ENCODE peak calls at places on chromosome 11, in ten cellular contexts. W is right cardiac atrium; Q is tibial nerve; O is H9; J is pancreas; C is left ventricle myocardium inferior; A is lung; L is CD4-positive, CD25-positive, alpha-beta regulatory T cell; K is psoas muscle; D is HL-60. F is an unnamed sample.

GRCh38 chr11:1227551-1228182 is 4.8 kb downstream of the MUC5B start:
- DNase-seq in W (peak; percentile 37), Q (no peak), O (peak; percentile 20), J (peak; percentile 56), C (no peak), A (no peak), L (no peak), K (peak; percentile 44), D (no peak), F (no peak)

GRCh38 chr11:106031210-106031845 is 9.3 kb upstream of the MSANTD4 start:
- DNase-seq in W (no peak), Q (no peak), O (no peak), J (no peak), C (no peak), A (no peak), L (no peak), K (no peak), D (no peak), F (no peak)

GRCh38 chr11:74057251-74058151 is 48.6 kb upstream of the UCP3 start:
- DNase-seq in W (no peak), Q (no peak), O (no peak), J (no peak), C (no peak), A (no peak), L (no peak), K (no peak), D (no peak), F (no peak)

GRCh38 chr11:19201737-19202605 is at the start of gene CSRP3:
- DNase-seq in W (peak; percentile 71), Q (no peak), O (no peak), J (no peak), C (peak; percentile 66), A (no peak), L (no peak), K (peak; percentile 81), D (no peak), F (no peak)

GRCh38 chr11:28777126-28777525 is 668.9 kb downstream of the METTL15 start:
- DNase-seq in W (no peak), Q (no peak), O (no peak), J (no peak), C (no peak), A (no peak), L (no peak), K (no peak), D (no peak), F (no peak)

GRCh38 chr11:128354476-128354875 is 232.9 kb downstream of the ETS1 start:
- DNase-seq in W (no peak), Q (no peak), O (no peak), J (no peak), C (no peak), A (no peak), L (no peak), K (no peak), D (no peak), F (no peak)

GRCh38 chr11:15816270-15816871 is 540.0 kb downstream of the SOX6 start:
- DNase-seq in W (no peak), Q (peak; percentile 41), O (no peak), J (no peak), C (no peak), A (no peak), L (no peak), K (no peak), D (no peak), F (no peak)

GRCh38 chr11:78809931-78810481 is 235.3 kb upstream of the NARS2 start:
- DNase-seq in W (no peak), Q (no peak), O (no peak), J (no peak), C (no peak), A (no peak), L (no peak), K (no peak), D (no peak), F (peak; percentile 46)

GRCh38 chr11:86996953-86997570 is 40.7 kb upstream of the TMEM135 start:
- DNase-seq in W (no peak), Q (no peak), O (no peak), J (no peak), C (no peak), A (no peak), L (no peak), K (no peak), D (no peak), F (no peak)

GRCh38 chr11:87002918-87003317 is 34.8 kb upstream of the TMEM135 start:
- DNase-seq in W (no peak), Q (no peak), O (no peak), J (no peak), C (no peak), A (no peak), L (no peak), K (no peak), D (no peak), F (no peak)

GRCh38 chr11:86999859-87000753 is 37.6 kb upstream of the TMEM135 start:
- DNase-seq in W (peak; percentile 72), Q (no peak), O (no peak), J (no peak), C (no peak), A (peak; percentile 36), L (no peak), K (no peak), D (no peak), F (no peak)

DNA sequence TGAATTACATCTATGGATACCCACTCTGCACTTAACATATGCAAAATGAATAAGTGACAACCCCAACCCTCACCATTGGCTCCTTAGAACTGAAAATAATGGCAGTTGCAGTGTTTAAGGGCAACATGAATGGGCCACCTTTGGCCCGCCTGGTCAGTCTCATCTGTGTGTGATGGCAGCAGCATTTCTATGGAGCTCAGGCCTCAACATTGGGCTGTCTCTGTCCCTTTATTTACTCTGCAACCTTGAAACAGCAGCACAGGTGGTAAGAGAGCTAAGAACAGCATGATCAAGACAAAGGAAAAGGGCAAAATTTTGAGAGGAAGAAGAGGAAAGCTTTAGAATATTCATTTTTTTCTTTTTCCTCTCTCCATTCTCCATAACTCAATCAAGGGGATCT is 38.3 kb upstream of the TMEM135 start:
- DNase-seq in W (no peak), Q (no peak), O (no peak), J (no peak), C (no peak), A (no peak), L (no peak), K (no peak), D (no peak), F (no peak)
- H3K27ac ChIP-seq in W (no peak overlapping the region), Q (no peak overlapping the region), O (no peak overlapping the region), J (no peak overlapping the region), C (peak overlapping the region; percentile 60), A (no peak overlapping the region), L (no peak overlapping the region), K (no peak overlapping the region), D (no peak overlapping the region), F (no peak overlapping the region)

DNA sequence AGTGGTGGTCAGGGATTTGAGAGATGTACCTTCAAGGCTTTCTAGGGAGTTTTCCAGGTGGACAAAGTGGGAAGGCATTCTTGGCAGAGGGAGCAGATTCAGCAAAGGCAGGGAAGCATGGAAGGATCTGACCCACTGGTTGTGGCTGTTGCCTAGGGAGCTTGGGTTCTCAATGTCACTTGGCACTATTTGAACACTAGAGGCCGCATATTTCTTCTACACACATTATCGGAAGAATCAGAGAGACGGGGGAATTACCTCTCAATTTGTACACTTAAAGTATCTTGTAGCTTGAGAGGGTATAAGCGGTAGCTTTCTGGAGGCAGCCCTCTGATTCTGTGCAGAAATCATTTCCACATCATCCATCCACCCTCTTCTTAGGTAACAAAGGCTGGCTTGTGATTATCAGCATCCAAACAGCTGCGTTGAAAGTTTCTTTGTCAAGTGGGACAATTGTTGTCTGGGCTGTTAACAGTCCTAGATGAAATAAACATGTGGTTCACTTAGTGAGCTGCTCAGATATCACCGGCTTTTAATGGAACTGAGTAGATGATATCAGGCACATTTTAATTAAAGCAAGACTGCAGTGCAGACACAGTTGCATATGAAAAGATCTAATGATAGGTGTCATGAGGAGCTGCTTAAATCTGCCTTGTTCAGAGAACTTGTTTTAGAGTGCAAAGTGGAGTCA is 2.6 kb downstream of the NELL1 start:
- DNase-seq in W (no peak), Q (no peak), O (no peak), J (no peak), C (no peak), A (no peak), L (no peak), K (no peak), D (no peak), F (no peak)
- H3K27ac ChIP-seq in W (no peak overlapping the region), Q (no peak overlapping the region), O (no peak overlapping the region), J (no peak overlapping the region), C (no peak overlapping the region), A (no peak overlapping the region), L (no peak overlapping the region), K (no peak overlapping the region), D (no peak overlapping the region), F (no peak overlapping the region)

DNA sequence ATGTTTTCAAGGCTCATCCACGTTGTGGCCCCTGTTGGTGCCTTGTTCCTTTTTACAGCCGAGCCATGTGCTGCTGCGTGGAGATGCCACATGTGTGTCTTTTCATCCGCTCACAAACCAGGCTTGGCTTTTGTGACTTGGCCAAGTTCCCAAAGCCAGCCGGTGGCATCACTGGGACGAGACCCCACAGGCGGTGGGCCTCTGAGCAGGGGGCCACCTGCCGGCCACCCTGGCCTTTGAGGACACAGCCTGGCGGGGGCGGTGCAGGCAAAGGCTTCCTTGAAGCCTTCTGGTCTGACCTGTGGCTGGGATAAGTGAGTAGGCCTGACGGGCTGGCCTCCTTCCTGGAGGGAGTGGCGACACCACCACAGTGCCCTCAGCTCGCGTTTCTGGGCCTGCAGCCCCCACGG is 10.6 kb downstream of the GRK2 start:
- DNase-seq in W (peak; percentile 81), Q (no peak), O (peak; percentile 71), J (peak; percentile 50), C (no peak), A (no peak), L (peak; percentile 60), K (peak; percentile 72), D (peak; percentile 96), F (no peak)
- H3K27ac ChIP-seq in W (peak overlapping the region; percentile 87), Q (peak overlapping the region; percentile 90), O (no peak overlapping the region), J (peak overlapping the region; percentile 49), C (peak overlapping the region; percentile 94), A (peak overlapping the region; percentile 86), L (peak overlapping the region; percentile 87), K (peak overlapping the region; percentile 88), D (peak overlapping the region; percentile 100), F (peak overlapping the region; percentile 81)

GRCh38 chr11:96237759-96238158 is 105.2 kb downstream of the MAML2 start:
- DNase-seq in W (no peak), Q (no peak), O (no peak), J (no peak), C (no peak), A (no peak), L (no peak), K (no peak), D (no peak), F (no peak)

GRCh38 chr11:96241351-96241841 is 101.6 kb downstream of the MAML2 start:
- DNase-seq in W (no peak), Q (no peak), O (no peak), J (no peak), C (no peak), A (no peak), L (no peak), K (no peak), D (peak; percentile 63), F (no peak)

GRCh38 chr11:96235725-96236124 is 107.3 kb downstream of the MAML2 start:
- DNase-seq in W (no peak), Q (no peak), O (no peak), J (no peak), C (no peak), A (no peak), L (peak; percentile 76), K (no peak), D (no peak), F (no peak)

GRCh38 chr11:96242191-96242845 is 100.7 kb downstream of the MAML2 start:
- DNase-seq in W (no peak), Q (no peak), O (no peak), J (no peak), C (no peak), A (no peak), L (no peak), K (no peak), D (no peak), F (no peak)

DNA sequence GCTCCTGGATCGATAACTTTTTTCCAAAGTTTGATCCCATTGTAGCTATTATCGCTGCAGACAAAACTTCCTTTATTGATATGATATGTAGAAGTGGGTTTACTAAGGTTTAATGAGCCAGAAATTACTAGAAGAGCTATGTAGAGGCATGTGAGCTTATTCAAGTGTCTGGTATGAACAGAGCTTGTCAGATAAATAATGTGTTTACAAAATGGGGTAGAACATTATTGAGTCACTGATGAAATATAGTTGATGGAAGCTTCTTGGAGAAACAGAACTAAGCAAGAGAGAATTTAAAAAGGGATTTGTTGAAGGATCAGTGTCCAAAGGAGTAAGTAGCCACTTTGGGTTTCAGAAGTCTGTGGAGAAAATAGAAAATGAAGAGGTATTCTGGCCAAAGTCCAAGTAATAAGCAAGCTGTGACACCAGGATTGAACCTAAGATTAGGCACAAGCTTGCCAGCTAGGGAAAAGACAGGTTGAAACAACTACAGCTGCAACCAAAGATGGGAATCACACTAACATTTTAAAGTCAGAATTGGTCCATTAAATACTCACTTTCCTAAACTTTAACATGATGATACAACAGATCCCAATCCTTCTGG is 104.3 kb downstream of the MAML2 start:
- DNase-seq in W (no peak), Q (no peak), O (no peak), J (no peak), C (no peak), A (no peak), L (no peak), K (no peak), D (no peak), F (no peak)
- H3K27ac ChIP-seq in W (no peak overlapping the region), Q (peak overlapping the region; percentile 9), O (no peak overlapping the region), J (no peak overlapping the region), C (no peak overlapping the region), A (peak overlapping the region; percentile 6), L (no peak overlapping the region), K (no peak overlapping the region), D (no peak overlapping the region), F (no peak overlapping the region)